ENCODE peak calls at places on chromosomes 16 and 17, in six cellular contexts. One of them, this sample, is unnamed.

GRCh38 chr16:26795184-26795583 is 271.5 kb upstream of the C16orf82 start:
- DNase-seq in heart right ventricle: no peak
- DNase-seq in foreskin fibroblast: no peak
- DNase-seq in fibroblast of the aortic adventitia: no peak
- DNase-seq in fibroblast of pulmonary artery: no peak
- DNase-seq in dorsolateral prefrontal cortex: no peak
- DNase-seq in this sample: no peak

GRCh38 chr16:2428051-2428786 is 1.0 kb upstream of the CCNF start:
- DNase-seq in fibroblast of pulmonary artery: peak
- DNase-seq in heart right ventricle: peak
- DNase-seq in dorsolateral prefrontal cortex: no peak
- DNase-seq in foreskin fibroblast: peak
- DNase-seq in fibroblast of the aortic adventitia: peak
- DNase-seq in this sample: no peak

GRCh38 chr17:47741793-47742145 is 8.7 kb downstream of the TBX21 start:
- DNase-seq in fibroblast of the aortic adventitia: no peak
- DNase-seq in foreskin fibroblast: no peak
- DNase-seq in heart right ventricle: no peak
- DNase-seq in dorsolateral prefrontal cortex: no peak
- DNase-seq in fibroblast of pulmonary artery: no peak
- DNase-seq in this sample: no peak

GRCh38 chr16:49018259-49018931 is 263.2 kb downstream of the CBLN1 start:
- DNase-seq in fibroblast of pulmonary artery: no peak
- DNase-seq in dorsolateral prefrontal cortex: no peak
- DNase-seq in foreskin fibroblast: no peak
- DNase-seq in fibroblast of the aortic adventitia: no peak
- DNase-seq in heart right ventricle: no peak
- DNase-seq in this sample: no peak

GRCh38 chr16:87559976-87560375 is 42.3 kb upstream of the JPH3 start:
- DNase-seq in foreskin fibroblast: no peak
- DNase-seq in dorsolateral prefrontal cortex: no peak
- DNase-seq in fibroblast of the aortic adventitia: no peak
- DNase-seq in fibroblast of pulmonary artery: no peak
- DNase-seq in heart right ventricle: no peak
- DNase-seq in this sample: no peak

GRCh38 chr17:60443713-60444112 is 21.4 kb downstream of the CHCT1 start:
- DNase-seq in foreskin fibroblast: no peak
- DNase-seq in heart right ventricle: no peak
- DNase-seq in fibroblast of the aortic adventitia: no peak
- DNase-seq in fibroblast of pulmonary artery: no peak
- DNase-seq in dorsolateral prefrontal cortex: no peak
- DNase-seq in this sample: no peak

GRCh38 chr17:15368605-15369004 is 27.2 kb upstream of the TEKT3 start:
- DNase-seq in fibroblast of pulmonary artery: no peak
- DNase-seq in heart right ventricle: no peak
- DNase-seq in foreskin fibroblast: no peak
- DNase-seq in fibroblast of the aortic adventitia: no peak
- DNase-seq in dorsolateral prefrontal cortex: no peak
- DNase-seq in this sample: no peak

GRCh38 chr16:10828851-10829331 is 10.3 kb upstream of the TVP23A start:
- DNase-seq in fibroblast of pulmonary artery: peak
- DNase-seq in foreskin fibroblast: peak
- DNase-seq in dorsolateral prefrontal cortex: peak
- DNase-seq in fibroblast of the aortic adventitia: peak
- DNase-seq in heart right ventricle: peak
- DNase-seq in this sample: peak

GRCh38 chr16:89686520-89687091 is at the start of gene CDK10:
- DNase-seq in fibroblast of pulmonary artery: peak
- DNase-seq in heart right ventricle: peak
- DNase-seq in foreskin fibroblast: peak
- DNase-seq in dorsolateral prefrontal cortex: peak
- DNase-seq in fibroblast of the aortic adventitia: peak
- DNase-seq in this sample: peak

GRCh38 chr16:1794908-1795666 is 1.6 kb upstream of the IGFALS start:
- DNase-seq in fibroblast of the aortic adventitia: no peak
- DNase-seq in fibroblast of pulmonary artery: no peak
- DNase-seq in foreskin fibroblast: no peak
- DNase-seq in heart right ventricle: peak
- DNase-seq in dorsolateral prefrontal cortex: no peak
- DNase-seq in this sample: no peak

GRCh38 chr17:31830971-31831755 is 27.9 kb downstream of the COPRS start:
- DNase-seq in dorsolateral prefrontal cortex: no peak
- DNase-seq in heart right ventricle: no peak
- DNase-seq in foreskin fibroblast: peak
- DNase-seq in fibroblast of the aortic adventitia: peak
- DNase-seq in fibroblast of pulmonary artery: no peak
- DNase-seq in this sample: peak

GRCh38 chr17:80035937-80036714 is at the start of gene CCDC40:
- DNase-seq in heart right ventricle: peak
- DNase-seq in foreskin fibroblast: peak
- DNase-seq in fibroblast of pulmonary artery: peak
- DNase-seq in dorsolateral prefrontal cortex: peak
- DNase-seq in fibroblast of the aortic adventitia: peak
- DNase-seq in this sample: peak

GRCh38 chr17:43942286-43942685 is at the start of gene PPY:
- DNase-seq in heart right ventricle: no peak
- DNase-seq in dorsolateral prefrontal cortex: no peak
- DNase-seq in fibroblast of the aortic adventitia: no peak
- DNase-seq in foreskin fibroblast: no peak
- DNase-seq in fibroblast of pulmonary artery: no peak
- DNase-seq in this sample: no peak

GRCh38 chr16:75616541-75617010 is 6.5 kb downstream of the ADAT1 start:
- DNase-seq in foreskin fibroblast: no peak
- DNase-seq in fibroblast of the aortic adventitia: no peak
- DNase-seq in heart right ventricle: no peak
- DNase-seq in fibroblast of pulmonary artery: no peak
- DNase-seq in dorsolateral prefrontal cortex: no peak
- DNase-seq in this sample: no peak

GRCh38 chr16:89574681-89575246 is 794 bp upstream of the CPNE7 start:
- DNase-seq in heart right ventricle: no peak
- DNase-seq in fibroblast of pulmonary artery: peak
- DNase-seq in foreskin fibroblast: peak
- DNase-seq in fibroblast of the aortic adventitia: peak
- DNase-seq in dorsolateral prefrontal cortex: no peak
- DNase-seq in this sample: peak

GRCh38 chr17:77246110-77247047 is 105.6 kb downstream of the SEC14L1 start:
- DNase-seq in dorsolateral prefrontal cortex: no peak
- DNase-seq in fibroblast of pulmonary artery: no peak
- DNase-seq in fibroblast of the aortic adventitia: no peak
- DNase-seq in foreskin fibroblast: no peak
- DNase-seq in heart right ventricle: no peak
- DNase-seq in this sample: no peak

GRCh38 chr17:74437702-74438101 is 5.8 kb downstream of the GPRC5C start:
- DNase-seq in heart right ventricle: no peak
- DNase-seq in dorsolateral prefrontal cortex: no peak
- DNase-seq in fibroblast of the aortic adventitia: no peak
- DNase-seq in fibroblast of pulmonary artery: peak
- DNase-seq in foreskin fibroblast: no peak
- DNase-seq in this sample: no peak

GRCh38 chr17:74442670-74443515 is 11.0 kb downstream of the GPRC5C start:
- DNase-seq in fibroblast of pulmonary artery: peak
- DNase-seq in heart right ventricle: peak
- DNase-seq in fibroblast of the aortic adventitia: peak
- DNase-seq in foreskin fibroblast: no peak
- DNase-seq in dorsolateral prefrontal cortex: peak
- DNase-seq in this sample: peak

GRCh38 chr17:74441537-74441936 is 9.6 kb downstream of the GPRC5C start:
- DNase-seq in fibroblast of pulmonary artery: no peak
- DNase-seq in dorsolateral prefrontal cortex: no peak
- DNase-seq in fibroblast of the aortic adventitia: no peak
- DNase-seq in foreskin fibroblast: no peak
- DNase-seq in heart right ventricle: no peak
- DNase-seq in this sample: no peak

GRCh38 chr17:74442291-74442669 is 10.4 kb downstream of the GPRC5C start:
- DNase-seq in fibroblast of pulmonary artery: no peak
- DNase-seq in foreskin fibroblast: no peak
- DNase-seq in fibroblast of the aortic adventitia: no peak
- DNase-seq in heart right ventricle: no peak
- DNase-seq in dorsolateral prefrontal cortex: no peak
- DNase-seq in this sample: no peak

GRCh38 chr17:74439691-74440567 is 8.0 kb downstream of the GPRC5C start:
- DNase-seq in fibroblast of the aortic adventitia: no peak
- DNase-seq in dorsolateral prefrontal cortex: no peak
- DNase-seq in foreskin fibroblast: no peak
- DNase-seq in fibroblast of pulmonary artery: no peak
- DNase-seq in heart right ventricle: no peak
- DNase-seq in this sample: no peak
- H3K4me3 ChIP-seq in fibroblast of the aortic adventitia: no peak
- H3K4me3 ChIP-seq in dorsolateral prefrontal cortex: no peak
- H3K4me3 ChIP-seq in foreskin fibroblast: no peak
- H3K4me3 ChIP-seq in fibroblast of pulmonary artery: no peak
- H3K4me3 ChIP-seq in heart right ventricle: no peak
- H3K4me3 ChIP-seq in this sample: no peak

GRCh38 chr17:74117999-74118421 is 85.5 kb upstream of the RPL38 start:
- DNase-seq in fibroblast of pulmonary artery: no peak
- DNase-seq in fibroblast of the aortic adventitia: no peak
- DNase-seq in heart right ventricle: no peak
- DNase-seq in dorsolateral prefrontal cortex: no peak
- DNase-seq in foreskin fibroblast: no peak
- DNase-seq in this sample: no peak

GRCh38 chr17:74117087-74117486 is 86.4 kb upstream of the RPL38 start:
- DNase-seq in fibroblast of the aortic adventitia: no peak
- DNase-seq in foreskin fibroblast: no peak
- DNase-seq in dorsolateral prefrontal cortex: no peak
- DNase-seq in fibroblast of pulmonary artery: no peak
- DNase-seq in heart right ventricle: no peak
- DNase-seq in this sample: no peak

GRCh38 chr17:74119960-74120359 is 83.5 kb upstream of the RPL38 start:
- DNase-seq in dorsolateral prefrontal cortex: no peak
- DNase-seq in foreskin fibroblast: no peak
- DNase-seq in fibroblast of the aortic adventitia: no peak
- DNase-seq in fibroblast of pulmonary artery: no peak
- DNase-seq in heart right ventricle: no peak
- DNase-seq in this sample: no peak

GRCh38 chr17:74119049-74119580 is 84.4 kb upstream of the RPL38 start:
- DNase-seq in fibroblast of the aortic adventitia: no peak
- DNase-seq in fibroblast of pulmonary artery: no peak
- DNase-seq in foreskin fibroblast: no peak
- DNase-seq in dorsolateral prefrontal cortex: no peak
- DNase-seq in heart right ventricle: no peak
- DNase-seq in this sample: no peak

DNA sequence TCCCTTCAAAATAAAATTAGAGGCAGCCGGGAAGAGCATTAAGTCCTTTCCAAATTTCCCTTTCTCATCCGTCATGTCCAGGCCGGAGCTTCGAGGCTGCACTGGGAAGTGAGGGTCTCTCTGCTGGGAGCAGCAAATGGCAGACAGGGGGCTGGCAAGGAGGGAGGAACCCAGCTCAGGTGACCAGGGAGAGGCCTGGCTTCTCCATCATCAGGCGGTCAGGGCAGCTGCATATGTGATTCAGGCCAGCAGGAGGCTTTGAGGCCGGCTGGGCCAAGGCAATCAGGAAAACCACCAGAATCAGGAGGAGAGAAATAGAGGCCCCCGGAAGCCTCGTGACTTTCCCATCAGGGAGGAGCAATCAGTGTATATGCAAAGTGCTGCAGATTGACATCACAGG is 85.0 kb upstream of the RPL38 start:
- DNase-seq in dorsolateral prefrontal cortex: no peak
- DNase-seq in fibroblast of the aortic adventitia: no peak
- DNase-seq in heart right ventricle: no peak
- DNase-seq in fibroblast of pulmonary artery: no peak
- DNase-seq in foreskin fibroblast: no peak
- DNase-seq in this sample: no peak
- TF ChIP-seq CTCF in dorsolateral prefrontal cortex: no peak
- TF ChIP-seq CTCF in fibroblast of the aortic adventitia: no peak
- TF ChIP-seq CTCF in heart right ventricle: no peak
- TF ChIP-seq CTCF in fibroblast of pulmonary artery: no peak
- TF ChIP-seq CTCF in foreskin fibroblast: no peak
- TF ChIP-seq CTCF in this sample: no peak

DNA sequence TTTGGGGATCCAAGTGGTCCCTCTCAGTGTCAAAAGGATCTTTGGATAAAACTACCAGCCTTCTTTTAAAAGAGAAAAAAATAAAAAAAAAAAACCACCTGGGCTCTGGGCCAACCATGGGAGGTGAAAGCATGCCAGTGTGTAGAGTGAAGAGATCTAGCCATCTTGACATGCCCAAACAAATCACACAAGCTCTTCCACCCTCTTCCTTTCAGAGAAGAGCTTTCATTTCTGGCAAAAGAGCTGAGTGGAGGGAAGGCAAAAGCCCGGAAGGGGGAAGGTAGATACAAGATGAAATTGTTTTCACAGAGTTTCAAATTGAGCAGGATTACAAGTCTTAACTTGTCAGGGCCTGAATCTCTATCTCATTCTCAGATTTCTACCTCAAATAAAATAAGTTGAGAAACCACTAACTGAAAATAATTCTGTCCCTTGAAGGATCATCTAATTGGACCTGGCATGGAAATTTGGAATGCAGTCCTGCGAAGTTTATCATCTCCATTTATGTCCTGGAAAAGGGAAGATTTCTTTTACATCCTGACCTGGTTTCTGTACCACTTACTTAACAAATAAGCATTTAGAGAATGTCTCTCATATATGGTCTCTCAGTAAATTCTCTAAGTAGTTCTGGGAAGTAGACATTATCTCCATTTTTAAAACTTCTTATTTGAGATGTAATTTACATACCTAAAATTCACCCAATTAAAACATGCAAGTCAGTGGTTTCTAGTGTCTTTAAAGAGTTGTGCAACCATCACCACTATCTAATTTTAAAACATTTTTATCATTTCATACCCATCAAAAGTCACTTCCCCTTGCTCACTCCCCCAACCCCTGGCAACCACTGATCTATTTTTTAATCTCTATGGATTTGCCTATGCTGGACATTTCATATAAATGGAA is 93.6 kb downstream of the TANGO6 start:
- DNase-seq in fibroblast of pulmonary artery: peak
- DNase-seq in fibroblast of the aortic adventitia: peak
- DNase-seq in foreskin fibroblast: peak
- DNase-seq in heart right ventricle: no peak
- DNase-seq in dorsolateral prefrontal cortex: no peak
- DNase-seq in this sample: peak
- H3K4me3 ChIP-seq in fibroblast of pulmonary artery: no peak
- H3K4me3 ChIP-seq in fibroblast of the aortic adventitia: no peak
- H3K4me3 ChIP-seq in foreskin fibroblast: no peak
- H3K4me3 ChIP-seq in heart right ventricle: no peak
- H3K4me3 ChIP-seq in dorsolateral prefrontal cortex: no peak
- H3K4me3 ChIP-seq in this sample: no peak

DNA sequence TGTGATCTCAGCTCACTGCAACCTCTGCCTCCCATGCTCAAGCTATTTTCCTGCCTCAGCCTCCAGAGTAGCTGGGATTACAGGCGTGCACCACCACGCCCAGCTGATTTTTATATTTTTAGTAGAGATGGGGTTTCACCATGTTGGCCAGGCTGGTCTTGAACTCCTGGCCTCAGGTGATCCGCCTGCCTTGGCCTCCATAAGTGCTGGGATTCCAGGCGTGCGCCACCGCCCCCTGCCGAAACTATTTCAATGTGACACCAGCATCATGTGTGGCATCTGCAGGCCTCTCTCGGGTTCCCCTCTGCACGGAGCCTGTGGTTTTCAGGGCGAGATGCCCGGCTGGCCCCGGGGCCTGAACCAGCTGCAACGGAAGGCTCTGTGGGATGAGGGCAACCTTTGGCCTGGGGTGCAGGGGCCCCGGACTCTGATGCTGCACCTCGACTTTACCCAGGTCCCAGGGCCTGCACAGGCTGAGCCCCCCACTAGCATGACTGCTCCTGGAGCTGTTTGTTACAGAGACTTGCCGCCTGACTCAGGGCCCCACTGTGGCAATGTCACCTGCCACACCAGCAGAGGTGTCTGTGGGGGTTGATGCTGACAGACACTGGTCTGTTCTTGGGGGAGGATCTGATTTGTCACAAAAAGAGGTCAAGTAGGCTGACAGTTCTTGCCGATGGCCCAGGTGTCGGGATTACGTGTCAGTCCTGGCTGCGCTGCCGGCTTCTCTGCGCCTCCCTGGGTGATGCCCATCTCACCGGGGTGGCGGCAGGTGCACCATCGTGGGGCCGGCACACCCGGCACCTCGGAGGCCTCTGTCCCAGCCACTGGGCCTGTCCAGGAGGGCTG is 8.6 kb upstream of the TEX19 start:
- DNase-seq in dorsolateral prefrontal cortex: no peak
- DNase-seq in heart right ventricle: no peak
- DNase-seq in fibroblast of pulmonary artery: no peak
- DNase-seq in fibroblast of the aortic adventitia: no peak
- DNase-seq in foreskin fibroblast: peak
- DNase-seq in this sample: peak
- TF ChIP-seq CTCF in dorsolateral prefrontal cortex: no peak
- TF ChIP-seq CTCF in heart right ventricle: peak
- TF ChIP-seq CTCF in fibroblast of pulmonary artery: no peak
- TF ChIP-seq CTCF in fibroblast of the aortic adventitia: no peak
- TF ChIP-seq CTCF in foreskin fibroblast: peak
- TF ChIP-seq CTCF in this sample: peak